ENCODE peak calls at places on chromosomes 4 and X, in seven cellular contexts. W is stimulated activated CD4-positive, alpha-beta T cell treated with anti-CD3 and anti-CD28 coated beads, Interleukin-2, amount 100 ng/mL, for 24 hours; P is posterior vena cava; R is cardiac muscle cell; H is B cell; J is central memory CD4-positive, alpha-beta T cell; G is HFF-Myc. Q is an unnamed sample.

GRCh38 chrX:139889760-139890159 is 43.1 kb downstream of the ATP11C start:
- DNase-seq in H (no peak), J (no peak), W (no peak), G (no peak), P (no peak), R (no peak), Q (no peak)

GRCh38 chr4:173821031-173821430 is 291.0 kb upstream of the HAND2 start:
- DNase-seq in G (no peak), H (no peak), R (no peak), P (no peak), W (no peak), J (no peak), Q (no peak)

GRCh38 chr4:88335092-88335665 is 43.5 kb upstream of the HERC6 start:
- DNase-seq in W (no peak), J (no peak), P (no peak), G (peak), H (no peak), R (peak), Q (no peak)

GRCh38 chr4:104750008-104750407 is 255.3 kb upstream of the CXXC4 start:
- DNase-seq in G (no peak), W (no peak), R (no peak), P (no peak), H (no peak), J (no peak), Q (no peak)

GRCh38 chr4:119124314-119124713 is 11.3 kb upstream of the MYOZ2 start:
- DNase-seq in H (no peak), P (no peak), W (no peak), R (no peak), J (no peak), G (no peak), Q (no peak)

GRCh38 chr4:150216725-150217124 is 138.5 kb downstream of the DCLK2 start:
- DNase-seq in R (no peak), H (no peak), W (no peak), G (no peak), P (no peak), J (no peak), Q (no peak)

GRCh38 chr4:110586137-110586850 is 36.6 kb downstream of the PITX2 start:
- DNase-seq in P (no peak), J (no peak), H (no peak), W (no peak), G (peak), R (peak), Q (no peak)

GRCh38 chrX:18983711-18984380 is at the start of gene PHKA2:
- DNase-seq in H (peak), W (peak), P (peak), J (peak), R (peak), G (no peak), Q (peak)

GRCh38 chr4:4694296-4694772 is 152.5 kb upstream of the STX18 start:
- DNase-seq in W (no peak), J (no peak), P (no peak), G (no peak), R (peak), H (no peak), Q (peak)

GRCh38 chr4:166481014-166481507 is 608.0 kb downstream of the TLL1 start:
- DNase-seq in P (no peak), R (no peak), W (no peak), J (no peak), H (no peak), G (no peak), Q (no peak)

GRCh38 chr4:76458829-76459228 is 23.8 kb downstream of the SHROOM3 start:
- DNase-seq in G (no peak), H (no peak), P (no peak), W (no peak), J (no peak), R (peak), Q (peak)

GRCh38 chr4:185573651-185574199 is 38.4 kb upstream of the PDLIM3 start:
- DNase-seq in R (peak), W (no peak), G (peak), H (no peak), J (no peak), P (peak), Q (no peak)

GRCh38 chr4:88689877-88690276 is 7.8 kb downstream of the NAP1L5 start:
- DNase-seq in W (no peak), R (no peak), H (no peak), G (no peak), P (no peak), J (no peak), Q (no peak)

GRCh38 chr4:186621959-186622553 is 66.7 kb upstream of the MTNR1A start:
- DNase-seq in J (no peak), W (no peak), R (no peak), G (peak), H (no peak), P (no peak), Q (no peak)